ENCODE peak calls at places on chromosomes 1 and 21, in six cellular contexts. One of them, this sample, is unnamed.

GRCh38 chr1:110515896-110516295 is 3.1 kb downstream of the KCNA10 start:
- DNase-seq in K562: no peak
- DNase-seq in SK-N-SH: no peak
- DNase-seq in HepG2: no peak
- DNase-seq in H1: no peak
- DNase-seq in GM12878: no peak
- DNase-seq in this sample: no peak

GRCh38 chr1:22447581-22448215 is 4.0 kb upstream of the ZBTB40 start:
- DNase-seq in K562: peak
- DNase-seq in SK-N-SH: peak
- DNase-seq in HepG2: no peak
- DNase-seq in H1: no peak
- DNase-seq in GM12878: no peak
- DNase-seq in this sample: no peak

GRCh38 chr1:89918794-89919155 is 76.1 kb upstream of the ZNF326 start:
- DNase-seq in K562: no peak
- DNase-seq in SK-N-SH: no peak
- DNase-seq in HepG2: no peak
- DNase-seq in H1: no peak
- DNase-seq in GM12878: no peak
- DNase-seq in this sample: no peak

GRCh38 chr1:97334454-97334853 is 586.4 kb downstream of the DPYD start:
- DNase-seq in K562: no peak
- DNase-seq in SK-N-SH: no peak
- DNase-seq in HepG2: no peak
- DNase-seq in H1: no peak
- DNase-seq in GM12878: no peak
- DNase-seq in this sample: no peak

GRCh38 chr1:221887758-221888157 is 145.9 kb upstream of the DUSP10 start:
- DNase-seq in K562: no peak
- DNase-seq in SK-N-SH: no peak
- DNase-seq in HepG2: no peak
- DNase-seq in H1: no peak
- DNase-seq in GM12878: no peak
- DNase-seq in this sample: no peak

GRCh38 chr1:160795951-160796383 is at the start of gene LY9:
- DNase-seq in K562: no peak
- DNase-seq in SK-N-SH: no peak
- DNase-seq in HepG2: no peak
- DNase-seq in H1: no peak
- DNase-seq in GM12878: peak
- DNase-seq in this sample: no peak

GRCh38 chr21:32917392-32918135 is 108.2 kb upstream of the OLIG2 start:
- DNase-seq in K562: no peak
- DNase-seq in SK-N-SH: no peak
- DNase-seq in HepG2: no peak
- DNase-seq in H1: no peak
- DNase-seq in GM12878: no peak
- DNase-seq in this sample: no peak

GRCh38 chr1:231626951-231627614 is 493 bp downstream of the DISC1 start:
- DNase-seq in K562: no peak
- DNase-seq in SK-N-SH: peak
- DNase-seq in HepG2: peak
- DNase-seq in H1: no peak
- DNase-seq in GM12878: no peak
- DNase-seq in this sample: no peak

GRCh38 chr1:2530501-2531361 is 668 bp upstream of the HES5 start:
- DNase-seq in K562: no peak
- DNase-seq in SK-N-SH: peak
- DNase-seq in HepG2: no peak
- DNase-seq in H1: no peak
- DNase-seq in GM12878: no peak
- DNase-seq in this sample: no peak

GRCh38 chr1:48071513-48071912 is 74.3 kb upstream of the TRABD2B start:
- DNase-seq in K562: no peak
- DNase-seq in SK-N-SH: no peak
- DNase-seq in HepG2: no peak
- DNase-seq in H1: no peak
- DNase-seq in GM12878: no peak
- DNase-seq in this sample: no peak

GRCh38 chr1:10065344-10065685 is 32.6 kb downstream of the UBE4B start:
- DNase-seq in K562: peak
- DNase-seq in SK-N-SH: no peak
- DNase-seq in HepG2: peak
- DNase-seq in H1: no peak
- DNase-seq in GM12878: no peak
- DNase-seq in this sample: no peak

GRCh38 chr1:219489636-219490035 is 123.3 kb downstream of the ZC3H11B start:
- DNase-seq in K562: no peak
- DNase-seq in SK-N-SH: no peak
- DNase-seq in HepG2: no peak
- DNase-seq in H1: no peak
- DNase-seq in GM12878: no peak
- DNase-seq in this sample: no peak

GRCh38 chr1:59769412-59770095 is 45.2 kb upstream of the HOOK1 start:
- DNase-seq in K562: no peak
- DNase-seq in SK-N-SH: no peak
- DNase-seq in HepG2: no peak
- DNase-seq in H1: no peak
- DNase-seq in GM12878: no peak
- DNase-seq in this sample: no peak

GRCh38 chr1:23617019-23617418 is 57.7 kb upstream of the ID3 start:
- DNase-seq in K562: peak
- DNase-seq in SK-N-SH: no peak
- DNase-seq in HepG2: no peak
- DNase-seq in H1: no peak
- DNase-seq in GM12878: no peak
- DNase-seq in this sample: no peak

GRCh38 chr1:11013160-11013531 is 692 bp downstream of the TARDBP start:
- DNase-seq in K562: no peak
- DNase-seq in SK-N-SH: no peak
- DNase-seq in HepG2: peak
- DNase-seq in H1: no peak
- DNase-seq in GM12878: no peak
- DNase-seq in this sample: no peak

GRCh38 chr21:20882462-20883415 is 115.5 kb upstream of the NCAM2 start:
- DNase-seq in K562: peak
- DNase-seq in SK-N-SH: peak
- DNase-seq in HepG2: no peak
- DNase-seq in H1: peak
- DNase-seq in GM12878: no peak
- DNase-seq in this sample: peak

GRCh38 chr1:172969611-172970010 is 81.1 kb downstream of the TNFSF18 start:
- DNase-seq in K562: no peak
- DNase-seq in SK-N-SH: no peak
- DNase-seq in HepG2: peak
- DNase-seq in H1: no peak
- DNase-seq in GM12878: no peak
- DNase-seq in this sample: no peak

GRCh38 chr1:222335586-222335985 is 212.3 kb downstream of the HHIPL2 start:
- DNase-seq in K562: no peak
- DNase-seq in SK-N-SH: no peak
- DNase-seq in HepG2: no peak
- DNase-seq in H1: no peak
- DNase-seq in GM12878: no peak
- DNase-seq in this sample: no peak

GRCh38 chr21:27040738-27041137 is 73.8 kb upstream of the ADAMTS5 start:
- DNase-seq in K562: no peak
- DNase-seq in SK-N-SH: no peak
- DNase-seq in HepG2: no peak
- DNase-seq in H1: no peak
- DNase-seq in GM12878: no peak
- DNase-seq in this sample: no peak

GRCh38 chr1:40003156-40004093 is 37.1 kb upstream of the CAP1 start:
- DNase-seq in K562: no peak
- DNase-seq in SK-N-SH: no peak
- DNase-seq in HepG2: no peak
- DNase-seq in H1: no peak
- DNase-seq in GM12878: peak
- DNase-seq in this sample: no peak

GRCh38 chr1:69373520-69373919 is 194.2 kb upstream of the LRRC7 start:
- DNase-seq in K562: no peak
- DNase-seq in SK-N-SH: no peak
- DNase-seq in HepG2: no peak
- DNase-seq in H1: no peak
- DNase-seq in GM12878: no peak
- DNase-seq in this sample: no peak

GRCh38 chr1:15704526-15705183 is 20.5 kb downstream of the PLEKHM2 start:
- DNase-seq in K562: no peak
- DNase-seq in SK-N-SH: no peak
- DNase-seq in HepG2: no peak
- DNase-seq in H1: no peak
- DNase-seq in GM12878: no peak
- DNase-seq in this sample: no peak
- TF ChIP-seq YY1 in K562: no peak
- TF ChIP-seq YY1 in SK-N-SH: no peak
- TF ChIP-seq YY1 in HepG2: no peak
- TF ChIP-seq YY1 in H1: no peak
- TF ChIP-seq YY1 in GM12878: no peak
- TF ChIP-seq YY1 in this sample: no peak

GRCh38 chr1:6084781-6085495 is 39.2 kb downstream of the KCNAB2 start:
- DNase-seq in K562: no peak
- DNase-seq in SK-N-SH: no peak
- DNase-seq in HepG2: no peak
- DNase-seq in H1: no peak
- DNase-seq in GM12878: no peak
- DNase-seq in this sample: no peak

GRCh38 chr1:6085666-6086065 is 40.0 kb downstream of the KCNAB2 start:
- DNase-seq in K562: no peak
- DNase-seq in SK-N-SH: no peak
- DNase-seq in HepG2: no peak
- DNase-seq in H1: no peak
- DNase-seq in GM12878: no peak
- DNase-seq in this sample: no peak

GRCh38 chr1:6082430-6082971 is 36.8 kb downstream of the KCNAB2 start:
- DNase-seq in K562: peak
- DNase-seq in SK-N-SH: peak
- DNase-seq in HepG2: peak
- DNase-seq in H1: no peak
- DNase-seq in GM12878: no peak
- DNase-seq in this sample: no peak

GRCh38 chr1:6083385-6083784 is 37.7 kb downstream of the KCNAB2 start:
- DNase-seq in K562: no peak
- DNase-seq in SK-N-SH: no peak
- DNase-seq in HepG2: no peak
- DNase-seq in H1: no peak
- DNase-seq in GM12878: no peak
- DNase-seq in this sample: no peak

GRCh38 chr1:6083801-6084467 is 38.2 kb downstream of the KCNAB2 start:
- DNase-seq in K562: no peak
- DNase-seq in SK-N-SH: no peak
- DNase-seq in HepG2: no peak
- DNase-seq in H1: no peak
- DNase-seq in GM12878: no peak
- DNase-seq in this sample: no peak
- H3K27ac ChIP-seq in K562: no peak
- H3K27ac ChIP-seq in SK-N-SH: no peak
- H3K27ac ChIP-seq in HepG2: no peak
- H3K27ac ChIP-seq in H1: no peak
- H3K27ac ChIP-seq in GM12878: no peak
- H3K27ac ChIP-seq in this sample: no peak

GRCh38 chr1:90994461-90994860 is 27.4 kb downstream of the ZNF644 start:
- DNase-seq in K562: no peak
- DNase-seq in SK-N-SH: no peak
- DNase-seq in HepG2: no peak
- DNase-seq in H1: no peak
- DNase-seq in GM12878: no peak
- DNase-seq in this sample: no peak

GRCh38 chr1:90995495-90995894 is 26.3 kb downstream of the ZNF644 start:
- DNase-seq in K562: no peak
- DNase-seq in SK-N-SH: no peak
- DNase-seq in HepG2: no peak
- DNase-seq in H1: no peak
- DNase-seq in GM12878: no peak
- DNase-seq in this sample: no peak

GRCh38 chr1:90993245-90993644 is 28.6 kb downstream of the ZNF644 start:
- DNase-seq in K562: no peak
- DNase-seq in SK-N-SH: no peak
- DNase-seq in HepG2: no peak
- DNase-seq in H1: no peak
- DNase-seq in GM12878: no peak
- DNase-seq in this sample: no peak

DNA sequence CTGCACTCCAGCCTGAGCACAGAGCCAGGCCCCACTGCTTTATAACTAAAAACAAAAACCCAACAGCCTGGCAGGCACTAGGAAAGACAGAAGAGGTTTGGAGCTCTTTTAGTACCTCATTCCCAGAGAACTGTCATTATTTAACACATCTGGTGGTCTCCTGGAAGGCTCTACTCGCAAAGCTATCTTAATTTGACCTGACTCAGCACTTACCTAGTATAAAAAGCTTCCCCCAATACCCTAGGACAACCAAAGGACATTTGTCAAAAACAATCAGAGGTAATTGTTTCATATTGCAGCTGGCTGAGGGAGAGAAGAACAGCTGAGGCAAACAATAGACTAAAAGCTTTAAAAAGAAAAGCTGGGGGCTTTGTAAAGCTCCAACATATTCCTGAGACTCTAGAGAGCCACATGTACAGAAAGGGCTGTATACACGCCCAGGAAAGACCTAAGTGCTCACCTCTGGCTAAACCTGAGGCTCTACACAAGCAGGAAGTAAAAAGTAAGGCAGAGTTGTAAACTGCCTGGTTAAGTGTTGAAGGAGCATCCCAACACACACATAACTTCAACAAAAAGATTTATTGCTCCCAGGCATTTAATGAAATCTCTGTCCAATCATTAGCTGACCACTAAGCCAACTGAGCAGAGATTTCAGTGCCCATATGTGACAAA is 25.0 kb downstream of the ZNF644 start:
- DNase-seq in K562: no peak
- DNase-seq in SK-N-SH: no peak
- DNase-seq in HepG2: no peak
- DNase-seq in H1: no peak
- DNase-seq in GM12878: no peak
- DNase-seq in this sample: no peak
- TF ChIP-seq YY1 in K562: no peak
- TF ChIP-seq YY1 in SK-N-SH: no peak
- TF ChIP-seq YY1 in HepG2: no peak
- TF ChIP-seq YY1 in H1: no peak
- TF ChIP-seq YY1 in GM12878: no peak
- TF ChIP-seq YY1 in this sample: no peak

GRCh38 chr1:37845781-37846180 is 13.6 kb downstream of the MTF1 start:
- DNase-seq in K562: no peak
- DNase-seq in SK-N-SH: no peak
- DNase-seq in HepG2: no peak
- DNase-seq in H1: no peak
- DNase-seq in GM12878: no peak
- DNase-seq in this sample: no peak

GRCh38 chr1:37845049-37845646 is 14.2 kb downstream of the MTF1 start:
- DNase-seq in K562: no peak
- DNase-seq in SK-N-SH: no peak
- DNase-seq in HepG2: no peak
- DNase-seq in H1: no peak
- DNase-seq in GM12878: no peak
- DNase-seq in this sample: no peak

GRCh38 chr1:37839676-37840075 is 19.7 kb downstream of the MTF1 start:
- DNase-seq in K562: no peak
- DNase-seq in SK-N-SH: no peak
- DNase-seq in HepG2: no peak
- DNase-seq in H1: no peak
- DNase-seq in GM12878: no peak
- DNase-seq in this sample: no peak

GRCh38 chr1:37841652-37842051 is 17.7 kb downstream of the MTF1 start:
- DNase-seq in K562: no peak
- DNase-seq in SK-N-SH: no peak
- DNase-seq in HepG2: no peak
- DNase-seq in H1: no peak
- DNase-seq in GM12878: no peak
- DNase-seq in this sample: no peak

GRCh38 chr1:37840711-37841110 is 18.7 kb downstream of the MTF1 start:
- DNase-seq in K562: no peak
- DNase-seq in SK-N-SH: no peak
- DNase-seq in HepG2: no peak
- DNase-seq in H1: no peak
- DNase-seq in GM12878: no peak
- DNase-seq in this sample: no peak
- H3K27ac ChIP-seq in K562: no peak
- H3K27ac ChIP-seq in SK-N-SH: no peak
- H3K27ac ChIP-seq in HepG2: no peak
- H3K27ac ChIP-seq in H1: no peak
- H3K27ac ChIP-seq in GM12878: no peak
- H3K27ac ChIP-seq in this sample: no peak